ENCODE peak calls at places on chromosomes 3 and 15, in nine cellular contexts. K is SHP77; C is PC-3; Y is LoVo; N is activated naive CD4-positive, alpha-beta T cell treated with Interleukin-2 at 50 U/mL for 16 hours; P is HS-27A; W is NCI-H69; J is CD4-positive, alpha-beta memory T cell; S is Right ventricle myocardium superior. U is an unnamed sample.

GRCh38 chr3:126828306-126828705 is 124.3 kb downstream of the CHCHD6 start:
- DNase-seq in K (no peak), C (no peak), Y (no peak), N (no peak), P (no peak), W (no peak), J (no peak), S (peak), U (no peak)

GRCh38 chr15:75203908-75204263 is 2.2 kb downstream of the C15orf39 start:
- DNase-seq in K (no peak), C (no peak), Y (no peak), N (no peak), P (no peak), W (no peak), J (no peak), S (no peak), U (no peak)

GRCh38 chr3:60086811-60087210 is 1037.0 kb upstream of the CFAP20DC start:
- DNase-seq in K (no peak), C (peak), Y (peak), N (peak), P (peak), W (peak), J (no peak), S (no peak), U (no peak)

GRCh38 chr3:126676919-126677705 is 22.2 kb upstream of the TXNRD3 start:
- DNase-seq in K (no peak), C (peak), Y (no peak), N (no peak), P (no peak), W (no peak), J (no peak), S (no peak), U (no peak)

GRCh38 chr3:32340039-32340438 is 51.6 kb upstream of the CMTM7 start:
- DNase-seq in K (peak), C (peak), Y (no peak), N (peak), P (peak), W (peak), J (peak), S (no peak), U (no peak)

GRCh38 chr3:39839504-39839903 is 30.1 kb downstream of the MYRIP start:
- DNase-seq in K (no peak), C (no peak), Y (no peak), N (no peak), P (no peak), W (no peak), J (no peak), S (no peak), U (no peak)

GRCh38 chr3:66018047-66019033 is 20.4 kb downstream of the MAGI1 start:
- DNase-seq in K (no peak), C (no peak), Y (no peak), N (no peak), P (no peak), W (no peak), J (no peak), S (no peak), U (no peak)

GRCh38 chr15:67096536-67097294 is 31.3 kb downstream of the SMAD3 start:
- DNase-seq in K (no peak), C (peak), Y (no peak), N (no peak), P (no peak), W (no peak), J (no peak), S (no peak), U (no peak)

GRCh38 chr3:23232879-23233278 is 29.8 kb downstream of the UBE2E2 start:
- DNase-seq in K (no peak), C (no peak), Y (no peak), N (no peak), P (no peak), W (no peak), J (no peak), S (no peak), U (no peak)

GRCh38 chr3:153052096-153052460 is 109.9 kb upstream of the RAP2B start:
- DNase-seq in K (no peak), C (peak), Y (peak), N (no peak), P (no peak), W (peak), J (no peak), S (no peak), U (no peak)

GRCh38 chr3:25355034-25355898 is 72.8 kb upstream of the RARB start:
- DNase-seq in K (no peak), C (no peak), Y (no peak), N (no peak), P (no peak), W (no peak), J (no peak), S (no peak), U (no peak)

GRCh38 chr3:27630892-27631291 is 91.2 kb downstream of the EOMES start:
- DNase-seq in K (no peak), C (peak), Y (no peak), N (no peak), P (no peak), W (no peak), J (no peak), S (no peak), U (no peak)

GRCh38 chr3:40846466-40846865 is 321.7 kb downstream of the ZNF621 start:
- DNase-seq in K (no peak), C (no peak), Y (no peak), N (no peak), P (no peak), W (no peak), J (no peak), S (no peak), U (no peak)

GRCh38 chr3:57826286-57826951 is 70.3 kb downstream of the SLMAP start:
- DNase-seq in K (no peak), C (peak), Y (no peak), N (no peak), P (no peak), W (no peak), J (no peak), S (no peak), U (no peak)

GRCh38 chr3:124557433-124558232 is 172.6 kb upstream of the UMPS start:
- DNase-seq in K (no peak), C (peak), Y (no peak), N (no peak), P (no peak), W (peak), J (no peak), S (no peak), U (no peak)

GRCh38 chr3:141939759-141940158 is 63.3 kb downstream of the ATP1B3 start:
- DNase-seq in K (no peak), C (no peak), Y (no peak), N (no peak), P (peak), W (no peak), J (no peak), S (no peak), U (no peak)

U was measured in activated CD4-positive, alpha-beta T cell treated with anti-CD3 and anti-CD28 coated beads for 1 hour.